ENCODE peak calls at places on chromosomes 4 and X, in ten cellular contexts. R is T follicular helper cell, A is activated gamma-delta T cell, B is H7, K is MCF 10A, S is Karpas-422, H is AG10803, M is suprapubic skin, O is small intestine, Q is uterus. W is an unnamed sample.

GRCh38 chr4:61545902-61546498 is 345.9 kb downstream of the ADGRL3 start:
- DNase-seq in R (no peak), A (no peak), B (no peak), K (no peak), S (no peak), H (no peak), M (no peak), O (no peak), Q (no peak), W (no peak)

GRCh38 chrX:110734894-110735541 is 60.6 kb downstream of the CHRDL1 start:
- DNase-seq in R (no peak), A (no peak), B (peak), K (peak), S (no peak), H (peak), M (no peak), O (no peak), Q (no peak), W (no peak)

GRCh38 chr4:123603165-123603564 is 206.6 kb downstream of the SPRY1 start:
- DNase-seq in R (no peak), A (no peak), B (no peak), K (peak), S (no peak), H (no peak), M (no peak), O (peak), Q (no peak), W (no peak)

GRCh38 chr4:24382381-24382780 is 202.0 kb downstream of the DHX15 start:
- DNase-seq in R (no peak), A (no peak), B (no peak), K (peak), S (no peak), H (no peak), M (no peak), O (no peak), Q (no peak), W (no peak)

GRCh38 chr4:7191546-7192251 is 639 bp upstream of the SORCS2 start:
- DNase-seq in R (no peak), A (no peak), B (peak), K (no peak), S (no peak), H (no peak), M (peak), O (no peak), Q (peak), W (peak)

GRCh38 chr4:88526221-88526815 is 2.7 kb upstream of the PYURF start:
- DNase-seq in R (no peak), A (no peak), B (no peak), K (peak), S (peak), H (peak), M (no peak), O (peak), Q (no peak), W (no peak)

GRCh38 chrX:1485033-1485432 is 32.3 kb upstream of the ASMTL start:
- DNase-seq in R (no peak), A (no peak), B (no peak), K (no peak), S (no peak), H (no peak), M (peak), O (no peak), Q (no peak), W (peak)

GRCh38 chr4:113476800-113477199 is 284.7 kb downstream of the CAMK2D start:
- DNase-seq in R (no peak), A (no peak), B (no peak), K (peak), S (no peak), H (no peak), M (no peak), O (no peak), Q (no peak), W (no peak)

GRCh38 chrX:64975989-64976672 is at the start of gene ZC4H2:
- DNase-seq in R (peak), A (peak), B (peak), K (peak), S (peak), H (peak), M (peak), O (peak), Q (peak), W (peak)

GRCh38 chr4:7632971-7633370 is 198.2 kb upstream of the PSAPL1 start:
- DNase-seq in R (no peak), A (no peak), B (no peak), K (no peak), S (no peak), H (no peak), M (no peak), O (no peak), Q (no peak), W (no peak)

GRCh38 chrX:16695079-16695676 is 17.3 kb downstream of the CTPS2 start:
- DNase-seq in R (peak), A (no peak), B (peak), K (peak), S (peak), H (peak), M (no peak), O (peak), Q (peak), W (peak)

GRCh38 chr4:73281396-73281795 is 22.8 kb upstream of the ANKRD17 start:
- DNase-seq in R (no peak), A (no peak), B (no peak), K (no peak), S (no peak), H (no peak), M (no peak), O (no peak), Q (no peak), W (no peak)

GRCh38 chr4:132417220-132417619 is 731.9 kb upstream of the PCDH10 start:
- DNase-seq in R (no peak), A (no peak), B (no peak), K (peak), S (no peak), H (no peak), M (no peak), O (no peak), Q (no peak), W (no peak)

GRCh38 chr4:146329042-146329716 is 114.8 kb downstream of the REELD1 start:
- DNase-seq in R (no peak), A (no peak), B (no peak), K (peak), S (no peak), H (peak), M (no peak), O (no peak), Q (no peak), W (no peak)

GRCh38 chr4:38080575-38080974 is 120.4 kb downstream of the PTTG2 start:
- DNase-seq in R (no peak), A (no peak), B (no peak), K (no peak), S (no peak), H (no peak), M (no peak), O (no peak), Q (no peak), W (no peak)

GRCh38 chr4:153113061-153113837 is 91.0 kb upstream of the TRIM2 start:
- DNase-seq in R (no peak), A (no peak), B (no peak), K (no peak), S (no peak), H (peak), M (no peak), O (no peak), Q (no peak), W (no peak)

GRCh38 chr4:140122891-140123290 is 31.1 kb downstream of the MAML3 start:
- DNase-seq in R (no peak), A (no peak), B (no peak), K (no peak), S (no peak), H (no peak), M (no peak), O (no peak), Q (no peak), W (no peak)

GRCh38 chr4:84799318-84799717 is 167.2 kb downstream of the WDFY3 start:
- DNase-seq in R (no peak), A (no peak), B (no peak), K (no peak), S (no peak), H (no peak), M (no peak), O (no peak), Q (no peak), W (no peak)

GRCh38 chrX:85111347-85111746 is 107.7 kb downstream of the APOOL start:
- DNase-seq in R (no peak), A (no peak), B (no peak), K (peak), S (peak), H (peak), M (no peak), O (peak), Q (no peak), W (no peak)

GRCh38 chr4:119525771-119526712 is 102.6 kb downstream of the PDE5A start:
- DNase-seq in R (no peak), A (no peak), B (no peak), K (no peak), S (no peak), H (peak), M (no peak), O (no peak), Q (no peak), W (no peak)

GRCh38 chrX:17812763-17813162 is 48.3 kb downstream of the RAI2 start:
- DNase-seq in R (no peak), A (no peak), B (peak), K (peak), S (peak), H (no peak), M (no peak), O (peak), Q (no peak), W (no peak)

GRCh38 chr4:170931326-170931725 is 841.6 kb upstream of the AADAT start:
- DNase-seq in R (no peak), A (no peak), B (no peak), K (no peak), S (no peak), H (no peak), M (no peak), O (no peak), Q (no peak), W (no peak)

GRCh38 chr4:6199344-6199921 is 916 bp downstream of the JAKMIP1 start:
- DNase-seq in R (no peak), A (peak), B (peak), K (no peak), S (no peak), H (no peak), M (peak), O (no peak), Q (no peak), W (no peak)

GRCh38 chr4:17324431-17324830 is 187.5 kb downstream of the QDPR start:
- DNase-seq in R (peak), A (no peak), B (peak), K (peak), S (peak), H (peak), M (no peak), O (peak), Q (peak), W (no peak)

GRCh38 chrX:100980608-100981497 is 11.3 kb downstream of the ARL13A start:
- DNase-seq in R (no peak), A (no peak), B (no peak), K (peak), S (no peak), H (peak), M (no peak), O (no peak), Q (no peak), W (peak)

GRCh38 chrX:78754917-78755316 is 7.4 kb downstream of the LPAR4 start:
- DNase-seq in R (no peak), A (no peak), B (no peak), K (no peak), S (no peak), H (no peak), M (no peak), O (no peak), Q (no peak), W (no peak)

GRCh38 chr4:182738283-182739047 is 178.7 kb downstream of the DCTD start:
- DNase-seq in R (no peak), A (no peak), B (no peak), K (peak), S (no peak), H (no peak), M (no peak), O (no peak), Q (no peak), W (no peak)

GRCh38 chr4:123524958-123525628 is 128.5 kb downstream of the SPRY1 start:
- DNase-seq in R (no peak), A (no peak), B (no peak), K (no peak), S (no peak), H (no peak), M (no peak), O (no peak), Q (no peak), W (no peak)

GRCh38 chr4:95541094-95541493 is 7.7 kb downstream of the UNC5C start:
- DNase-seq in R (no peak), A (no peak), B (no peak), K (no peak), S (no peak), H (no peak), M (no peak), O (no peak), Q (no peak), W (no peak)

GRCh38 chr4:77917075-77917474 is 54.4 kb downstream of the MRPL1 start:
- DNase-seq in R (no peak), A (no peak), B (no peak), K (no peak), S (no peak), H (no peak), M (no peak), O (no peak), Q (no peak), W (no peak)

GRCh38 chr4:2790583-2791517 is 2.0 kb upstream of the SH3BP2 start:
- DNase-seq in R (no peak), A (no peak), B (no peak), K (no peak), S (no peak), H (no peak), M (peak), O (no peak), Q (no peak), W (peak)

GRCh38 chr4:6761540-6762243 is 20.8 kb upstream of the KIAA0232 start:
- DNase-seq in R (no peak), A (no peak), B (no peak), K (no peak), S (no peak), H (no peak), M (no peak), O (no peak), Q (no peak), W (no peak)

GRCh38 chr4:186622788-186623464 is 67.6 kb upstream of the MTNR1A start:
- DNase-seq in R (no peak), A (no peak), B (no peak), K (peak), S (no peak), H (peak), M (no peak), O (no peak), Q (no peak), W (peak)

GRCh38 chrX:41553688-41554087 is 106.5 kb downstream of the NYX start:
- DNase-seq in R (no peak), A (no peak), B (no peak), K (no peak), S (no peak), H (peak), M (no peak), O (no peak), Q (no peak), W (no peak)

GRCh38 chrX:40299502-40300118 is 201.9 kb upstream of the BCOR start:
- DNase-seq in R (no peak), A (no peak), B (no peak), K (no peak), S (peak), H (no peak), M (no peak), O (peak), Q (no peak), W (no peak)

GRCh38 chr4:139720806-139721205 is 55.2 kb downstream of the MGST2 start:
- DNase-seq in R (no peak), A (no peak), B (no peak), K (no peak), S (no peak), H (no peak), M (no peak), O (no peak), Q (no peak), W (no peak)

GRCh38 chr4:10589808-10590207 is 94.8 kb downstream of the CLNK start:
- DNase-seq in R (no peak), A (no peak), B (no peak), K (no peak), S (no peak), H (peak), M (no peak), O (no peak), Q (no peak), W (no peak)